ENCODE peak calls at places on chromosomes 11 and 22, in four cellular contexts. H, R, Y and E are unnamed samples.

GRCh38 chr11:62030071-62030684 is 62.7 kb upstream of the FTH1 start:
- DNase-seq in H (no peak), R (no peak), Y (no peak), E (no peak)

GRCh38 chr11:10005955-10006525 is 288.0 kb downstream of the SBF2 start:
- DNase-seq in H (no peak), R (no peak), Y (no peak), E (no peak)

GRCh38 chr11:108786281-108786990 is 121.6 kb downstream of the DDX10 start:
- DNase-seq in H (no peak), R (no peak), Y (no peak), E (no peak)

GRCh38 chr11:45158210-45158644 is 11.8 kb downstream of the PRDM11 start:
- DNase-seq in H (no peak), R (peak), Y (no peak), E (no peak)

GRCh38 chr11:1862588-1863351 is 9.9 kb downstream of the LSP1 start:
- DNase-seq in H (peak), R (no peak), Y (no peak), E (no peak)

GRCh38 chr11:12786891-12787290 is 112.7 kb downstream of the TEAD1 start:
- DNase-seq in H (no peak), R (no peak), Y (no peak), E (no peak)

GRCh38 chr11:10294289-10294953 is 402 bp upstream of the SBF2 start:
- DNase-seq in H (no peak), R (peak), Y (no peak), E (peak)

GRCh38 chr22:35470903-35471321 is 69.7 kb upstream of the RASD2 start:
- DNase-seq in H (peak), R (no peak), Y (peak), E (no peak)

GRCh38 chr22:30802202-30803166 is 107.8 kb downstream of the OSBP2 start:
- DNase-seq in H (peak), R (peak), Y (peak), E (peak)

GRCh38 chr11:6259638-6260019 is at the start of gene CCKBR:
- DNase-seq in H (no peak), R (peak), Y (no peak), E (no peak)

GRCh38 chr22:20507253-20508066 is at the start of gene MED15:
- DNase-seq in H (peak), R (peak), Y (peak), E (peak)

GRCh38 chr11:110249066-110249465 is 47.3 kb downstream of the RDX start:
- DNase-seq in H (no peak), R (no peak), Y (no peak), E (no peak)

GRCh38 chr11:112285918-112286317 is 25.3 kb upstream of the PLET1 start:
- DNase-seq in H (no peak), R (no peak), Y (peak), E (no peak)

GRCh38 chr11:96267490-96268010 is 75.4 kb downstream of the MAML2 start:
- DNase-seq in H (no peak), R (no peak), Y (no peak), E (no peak)

GRCh38 chr11:68150029-68150428 is 28.8 kb upstream of the CHKA start:
- DNase-seq in H (no peak), R (no peak), Y (peak), E (peak)

GRCh38 chr11:134583397-134583990 is 171.5 kb upstream of the B3GAT1 start:
- DNase-seq in H (no peak), R (no peak), Y (no peak), E (no peak)

GRCh38 chr11:134155946-134156865 is 67.6 kb downstream of the NCAPD3 start:
- DNase-seq in H (no peak), R (no peak), Y (no peak), E (no peak)

GRCh38 chr22:41752011-41752975 is 48.2 kb upstream of the CCDC134 start:
- DNase-seq in H (no peak), R (no peak), Y (no peak), E (no peak)

GRCh38 chr11:90629251-90629806 is 406.5 kb upstream of the CHORDC1 start:
- DNase-seq in H (no peak), R (no peak), Y (no peak), E (no peak)

GRCh38 chr11:99505319-99505718 is 484.6 kb downstream of the CNTN5 start:
- DNase-seq in H (no peak), R (no peak), Y (no peak), E (no peak)

GRCh38 chr11:8003187-8003586 is 16.1 kb downstream of the EIF3F start:
- DNase-seq in H (no peak), R (no peak), Y (no peak), E (peak)

DNA sequence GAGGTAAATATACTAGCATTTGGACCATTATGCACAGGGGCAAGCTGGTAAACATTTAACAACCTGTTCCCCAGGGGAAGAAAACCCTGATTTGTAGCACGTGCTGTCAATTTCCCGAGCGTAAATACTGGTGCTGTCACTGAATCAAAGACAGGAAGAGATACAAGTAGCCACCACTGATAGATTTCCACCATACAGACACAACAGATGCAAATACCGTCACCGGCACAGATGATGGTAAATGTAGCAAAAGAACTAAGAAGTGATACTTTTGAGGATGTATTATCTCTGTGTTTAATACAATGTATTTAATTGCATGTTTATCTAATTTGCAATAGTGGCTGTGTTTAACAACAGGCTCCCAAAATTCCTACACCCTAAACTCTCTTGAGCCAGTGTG is 39.6 kb downstream of the SHISAL1 start:
- DNase-seq in H (no peak), R (no peak), Y (no peak), E (no peak)
- TF ChIP-seq JUND in H (no peak), R (no peak), Y (no peak), E (no peak)

GRCh38 chr22:38350444-38351359 is 33.5 kb upstream of the CSNK1E start:
- DNase-seq in H (no peak), R (no peak), Y (no peak), E (no peak)

GRCh38 chr22:38347944-38348750 is 30.9 kb upstream of the CSNK1E start:
- DNase-seq in H (no peak), R (no peak), Y (no peak), E (no peak)

GRCh38 chr22:38347181-38347943 is 30.1 kb upstream of the CSNK1E start:
- DNase-seq in H (no peak), R (no peak), Y (no peak), E (no peak)

GRCh38 chr22:38346506-38346905 is 29.3 kb upstream of the CSNK1E start:
- DNase-seq in H (no peak), R (no peak), Y (no peak), E (no peak)

DNA sequence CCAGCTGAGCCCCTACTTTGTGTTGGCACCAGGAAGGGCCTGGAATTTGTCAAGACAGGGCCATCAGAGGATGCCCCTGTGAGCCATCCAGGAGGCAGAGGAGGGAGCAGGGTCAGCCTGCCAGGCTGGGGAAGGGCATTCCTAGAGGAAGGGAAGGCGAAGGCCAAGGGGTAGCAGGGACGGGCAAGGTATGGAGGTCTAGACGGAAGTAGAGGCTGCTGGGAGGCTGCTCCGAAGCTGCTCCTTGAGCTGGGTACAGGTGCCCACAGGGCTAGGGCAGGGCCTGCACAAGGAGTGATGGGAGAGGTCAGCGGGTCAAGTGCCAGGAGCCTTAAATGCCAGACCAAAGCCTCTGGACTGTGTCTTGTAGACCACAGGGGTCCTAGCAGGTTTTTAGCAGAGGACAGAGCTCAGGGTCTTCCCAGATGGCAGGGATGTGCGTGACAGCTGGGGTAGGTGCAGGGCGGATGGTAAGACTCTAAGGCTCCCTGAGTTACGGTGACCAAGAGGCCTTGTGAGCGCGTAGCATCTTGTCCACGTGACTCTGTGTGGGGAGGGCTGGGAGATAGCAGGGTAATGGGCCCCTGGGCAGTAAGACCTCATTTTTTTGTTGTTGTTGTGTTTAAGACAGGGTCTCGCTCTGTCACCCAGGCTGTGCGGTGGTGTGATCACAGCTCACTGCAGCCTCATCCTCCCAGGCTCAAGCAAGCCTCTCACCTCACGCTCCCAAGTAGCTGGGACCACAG is 31.7 kb upstream of the CSNK1E start:
- DNase-seq in H (no peak), R (no peak), Y (no peak), E (no peak)
- TF ChIP-seq JUND in H (no peak), R (no peak), Y (no peak), E (no peak)

GRCh38 chr11:102776454-102776853 is 4.0 kb downstream of the MMP10 start:
- DNase-seq in H (no peak), R (no peak), Y (no peak), E (no peak)

GRCh38 chr11:102767800-102768199 is 12.6 kb downstream of the MMP10 start:
- DNase-seq in H (no peak), R (peak), Y (peak), E (no peak)

GRCh38 chr11:102770191-102770590 is 10.2 kb downstream of the MMP10 start:
- DNase-seq in H (no peak), R (no peak), Y (no peak), E (no peak)

GRCh38 chr11:102773388-102773787 is 7.0 kb downstream of the MMP10 start:
- DNase-seq in H (no peak), R (no peak), Y (no peak), E (no peak)

DNA sequence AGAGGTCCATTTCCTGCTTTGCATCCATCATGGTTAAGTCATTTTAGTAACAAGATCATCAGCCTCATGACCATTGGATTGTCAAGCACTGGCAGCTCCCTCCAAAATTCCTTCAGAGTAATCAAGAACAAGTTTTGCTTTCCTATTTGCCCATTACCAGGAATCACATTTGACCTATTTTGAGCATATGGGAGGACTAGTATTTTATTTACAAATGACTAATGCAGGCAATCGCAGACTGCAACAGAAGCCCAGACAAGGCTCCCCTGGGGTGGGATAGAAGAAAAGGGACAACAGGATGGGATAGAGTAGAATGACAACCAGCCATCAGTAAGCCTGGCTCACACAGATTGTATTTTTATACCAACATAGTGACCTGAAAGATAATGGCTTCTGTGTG is 9.1 kb downstream of the MMP10 start:
- DNase-seq in H (no peak), R (no peak), Y (no peak), E (no peak)
- TF ChIP-seq JUND in H (no peak), R (no peak), Y (no peak), E (no peak)

DNA sequence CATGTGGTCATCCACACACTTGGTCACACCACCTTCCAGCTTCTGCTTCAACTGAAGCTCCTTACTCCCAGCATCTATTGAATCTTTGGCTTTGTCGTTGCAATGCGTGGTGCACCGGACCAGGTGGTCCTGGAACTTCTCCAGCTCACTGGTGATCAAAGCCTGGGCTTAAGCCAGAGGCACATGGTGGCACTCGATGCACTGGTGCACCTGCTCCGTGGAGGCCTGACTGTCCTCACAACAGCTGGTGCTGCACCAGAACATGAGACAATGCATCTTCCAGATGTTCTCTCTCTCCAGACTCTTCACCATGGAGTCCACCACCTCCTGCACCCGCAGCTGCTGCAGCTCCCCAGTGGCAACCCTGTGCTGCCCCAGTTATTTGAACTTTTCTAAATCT is 56.0 kb downstream of the CELSR1 start:
- DNase-seq in H (no peak), R (no peak), Y (no peak), E (no peak)
- TF ChIP-seq JUND in H (no peak), R (no peak), Y (no peak), E (no peak)

GRCh38 chr11:11584446-11584810 is 37.4 kb downstream of the GALNT18 start:
- DNase-seq in H (peak), R (no peak), Y (no peak), E (no peak)
- TF ChIP-seq JUND in H (peak), R (no peak), Y (no peak), E (no peak)

DNA sequence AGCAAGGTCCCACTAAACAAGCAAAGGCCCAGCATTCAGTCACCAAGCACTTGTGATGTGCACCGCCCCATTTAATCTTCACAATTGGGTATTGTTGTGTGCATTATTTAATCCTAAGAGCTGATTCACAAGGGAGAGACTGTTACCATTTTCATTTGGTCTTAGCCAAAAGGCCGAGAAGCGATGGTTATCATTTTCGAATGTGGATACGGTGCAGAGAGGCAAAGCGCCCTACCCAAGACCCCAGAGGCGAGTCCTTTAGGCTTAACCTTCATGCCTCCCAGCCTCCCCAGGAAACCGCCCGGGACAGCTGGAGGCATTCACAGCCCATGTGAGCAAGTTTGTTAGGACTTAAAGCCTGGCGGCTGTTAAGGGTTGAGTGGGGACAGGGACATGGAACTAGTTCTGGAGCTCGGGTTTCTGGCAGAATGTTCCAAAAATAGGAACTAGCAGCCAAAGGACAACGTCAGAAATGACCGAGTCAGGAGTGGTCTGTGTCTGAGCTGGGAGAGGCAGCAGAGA is 13.0 kb upstream of the UPK3A start:
- DNase-seq in H (no peak), R (no peak), Y (no peak), E (no peak)
- TF ChIP-seq JUND in H (no peak), R (no peak), Y (no peak), E (no peak)

GRCh38 chr22:19057539-19057938 is 64.7 kb downstream of the DGCR2 start:
- DNase-seq in H (no peak), R (no peak), Y (no peak), E (no peak)
- TF ChIP-seq JUND in H (no peak), R (no peak), Y (no peak), E (no peak)

GRCh38 chr22:27278986-27279385 is 522.6 kb downstream of the MN1 start:
- DNase-seq in H (no peak), R (no peak), Y (no peak), E (no peak)
- TF ChIP-seq JUND in H (no peak), R (no peak), Y (no peak), E (no peak)